ENCODE peak calls at places on chromosomes 5 and 9, in four cellular contexts. N is spleen, Q is fibroblast of the aortic adventitia, W is AG04449. C is an unnamed sample.

GRCh38 chr9:71655141-71655540 is 113.2 kb downstream of the CEMIP2 start:
- DNase-seq in N (no peak), Q (no peak), W (no peak), C (no peak)

GRCh38 chr5:178651046-178651810 is 24.4 kb upstream of the CLK4 start:
- DNase-seq in N (no peak), Q (peak), W (peak), C (no peak)

GRCh38 chr5:77425998-77426659 is 66.0 kb downstream of the WDR41 start:
- DNase-seq in N (no peak), Q (peak), W (no peak), C (no peak)

GRCh38 chr5:28301676-28302075 is 1263.3 kb upstream of the CDH9 start:
- DNase-seq in N (no peak), Q (peak), W (no peak), C (peak)

GRCh38 chr5:42993516-42994284 is 46.4 kb downstream of the ANXA2R start:
- DNase-seq in N (peak), Q (peak), W (no peak), C (no peak)

GRCh38 chr5:81420039-81420667 is 26.2 kb upstream of the ACOT12 start:
- DNase-seq in N (no peak), Q (peak), W (peak), C (peak)

GRCh38 chr9:33731625-33732024 is 63.7 kb upstream of the PRSS3 start:
- DNase-seq in N (no peak), Q (no peak), W (no peak), C (no peak)

GRCh38 chr5:14806452-14806851 is 65.1 kb downstream of the ANKH start:
- DNase-seq in N (no peak), Q (peak), W (peak), C (no peak)

GRCh38 chr9:77712533-77713130 is 64.5 kb upstream of the GNA14 start:
- DNase-seq in N (no peak), Q (peak), W (peak), C (peak)

GRCh38 chr9:99120256-99120655 is 15.3 kb downstream of the TGFBR1 start:
- DNase-seq in N (no peak), Q (no peak), W (no peak), C (no peak)

GRCh38 chr9:76423216-76424177 is 29.3 kb upstream of the RFK start:
- DNase-seq in N (no peak), Q (no peak), W (no peak), C (no peak)

GRCh38 chr5:135543151-135543818 is 7.5 kb upstream of the NEUROG1 start:
- DNase-seq in N (no peak), Q (peak), W (no peak), C (no peak)

GRCh38 chr9:76868897-76869296 is 37.0 kb downstream of the PRUNE2 start:
- DNase-seq in N (no peak), Q (no peak), W (no peak), C (no peak)

GRCh38 chr9:29625292-29625731 is 2052.0 kb upstream of the C9orf72 start:
- DNase-seq in N (no peak), Q (peak), W (peak), C (no peak)

DNA sequence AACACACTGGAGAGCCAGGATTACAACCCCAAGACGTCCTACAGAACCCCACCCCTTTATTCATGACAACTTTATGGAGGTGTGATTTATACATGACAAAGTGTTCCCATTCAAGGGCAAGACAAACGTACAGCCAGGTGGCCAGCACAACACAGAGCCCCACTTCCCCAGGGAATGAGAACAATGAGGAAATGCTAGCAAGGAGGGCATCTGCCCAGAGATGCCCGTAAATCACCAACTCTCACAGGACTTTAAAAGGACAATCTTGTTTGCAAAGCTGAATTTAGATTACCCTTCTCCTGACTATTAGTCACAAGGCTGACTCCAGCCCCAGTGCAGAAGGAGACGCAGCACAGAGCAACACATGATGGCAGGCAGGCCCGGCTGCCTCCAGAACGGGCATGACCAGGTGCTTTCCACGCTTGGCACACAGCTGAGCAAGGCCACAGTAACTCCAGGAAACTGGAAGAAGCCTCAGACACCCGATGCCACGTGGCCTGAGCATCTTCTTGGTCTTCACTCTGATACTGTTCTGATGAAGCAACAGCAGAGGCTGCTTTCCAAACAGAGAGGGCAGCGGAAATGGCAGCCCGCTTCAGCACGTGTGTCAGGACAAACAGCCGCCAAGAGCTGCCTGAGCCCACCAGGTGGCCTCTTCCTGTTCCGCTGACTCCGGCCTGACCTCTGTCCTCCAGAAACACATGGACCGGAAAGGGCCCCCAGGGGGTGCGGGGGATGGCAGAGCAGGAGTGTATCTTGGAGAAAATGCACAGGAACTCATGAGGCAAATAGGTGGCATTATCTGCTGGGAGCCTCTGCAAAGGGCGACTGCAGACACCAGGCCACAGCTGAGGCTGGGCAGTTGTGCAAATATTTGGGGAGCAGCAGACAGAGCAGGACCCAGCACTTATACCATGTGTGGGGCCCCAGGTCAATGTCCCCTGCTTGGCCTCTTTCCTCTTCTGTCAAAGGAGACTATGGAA is 51.3 kb downstream of the ROR2 start:
- DNase-seq in N (peak), Q (no peak), W (no peak), C (peak)
- TF ChIP-seq CTCF in N (no peak), Q (no peak), W (no peak), C (no peak)

DNA sequence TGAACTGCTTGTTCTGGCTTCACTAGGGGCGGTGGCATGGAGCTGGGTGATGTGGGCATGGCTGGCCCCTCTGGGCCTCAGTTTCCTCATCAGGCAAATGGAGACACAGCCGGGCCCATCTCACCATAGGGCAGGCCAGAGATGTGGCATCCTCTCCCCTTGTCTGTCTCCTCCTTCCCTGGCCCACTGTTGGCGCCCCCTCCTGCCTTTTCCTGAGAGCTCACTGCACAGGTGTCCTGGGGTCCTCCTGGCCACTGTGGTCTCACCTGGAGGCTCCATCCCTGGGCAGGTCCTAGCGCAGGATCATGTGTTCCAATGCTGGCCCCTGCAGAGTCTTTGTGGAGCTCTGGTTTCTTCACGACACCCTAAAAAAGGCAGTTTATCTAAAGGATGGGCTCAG is 53.5 kb downstream of the NEK6 start:
- DNase-seq in N (no peak), Q (no peak), W (no peak), C (no peak)
- TF ChIP-seq CTCF in N (no peak), Q (no peak), W (no peak), C (peak)

GRCh38 chr5:36696059-36696673 is 89.8 kb downstream of the SLC1A3 start:
- DNase-seq in N (no peak), Q (peak), W (no peak), C (peak)
- TF ChIP-seq CTCF in N (peak), Q (peak), W (peak), C (peak)

DNA sequence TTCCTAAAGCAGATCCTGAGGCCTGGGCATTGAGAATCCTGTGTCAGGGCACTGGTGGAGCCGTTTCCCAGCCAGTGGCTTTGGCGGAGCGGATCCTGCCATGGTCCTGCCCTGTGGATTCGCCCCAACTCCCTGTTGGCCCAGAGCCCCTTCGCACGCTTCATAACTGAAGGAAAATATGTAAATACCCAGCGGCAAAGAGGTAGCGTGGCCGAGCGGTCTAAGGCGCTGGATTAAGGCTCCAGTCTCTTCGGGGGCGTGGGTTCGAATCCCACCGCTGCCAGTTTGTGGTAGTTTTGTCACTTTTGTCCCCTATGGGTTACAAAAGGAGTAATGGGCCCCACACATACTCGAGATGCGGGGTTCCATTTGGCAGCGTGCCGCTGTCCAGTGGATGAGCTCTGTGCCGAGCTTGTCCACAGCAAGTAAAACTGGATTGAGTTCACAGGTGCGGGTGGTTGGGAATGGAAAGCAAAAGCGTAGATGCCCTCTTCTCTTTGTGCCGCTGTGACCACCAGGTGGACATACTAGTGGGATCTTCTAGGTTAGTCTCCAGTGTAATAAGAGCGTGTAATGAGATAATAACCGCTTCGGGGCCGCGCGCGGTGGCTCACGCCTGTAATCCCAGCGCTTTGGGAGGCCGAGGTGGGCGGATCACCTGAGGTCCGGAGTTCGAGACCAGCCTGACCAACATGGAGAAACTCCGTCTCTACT is 17.3 kb downstream of the TRIM7 start:
- DNase-seq in N (peak), Q (peak), W (no peak), C (no peak)
- TF ChIP-seq CTCF in N (peak), Q (peak), W (peak), C (peak)

GRCh38 chr9:81685763-81686613 is 3.4 kb downstream of the TLE1 start:
- DNase-seq in N (no peak), Q (peak), W (no peak), C (no peak)

GRCh38 chr9:81689343-81690175 is at the start of gene TLE1:
- DNase-seq in N (peak), Q (peak), W (peak), C (peak)

GRCh38 chr9:81687521-81688261 is 1.7 kb downstream of the TLE1 start:
- DNase-seq in N (peak), Q (peak), W (no peak), C (no peak)

GRCh38 chr9:81683704-81684103 is 5.6 kb downstream of the TLE1 start:
- DNase-seq in N (no peak), Q (no peak), W (no peak), C (no peak)

GRCh38 chr9:81686614-81687520 is 2.5 kb downstream of the TLE1 start:
- DNase-seq in N (peak), Q (peak), W (no peak), C (no peak)
- TF ChIP-seq CTCF in N (peak), Q (peak), W (peak), C (peak)

DNA sequence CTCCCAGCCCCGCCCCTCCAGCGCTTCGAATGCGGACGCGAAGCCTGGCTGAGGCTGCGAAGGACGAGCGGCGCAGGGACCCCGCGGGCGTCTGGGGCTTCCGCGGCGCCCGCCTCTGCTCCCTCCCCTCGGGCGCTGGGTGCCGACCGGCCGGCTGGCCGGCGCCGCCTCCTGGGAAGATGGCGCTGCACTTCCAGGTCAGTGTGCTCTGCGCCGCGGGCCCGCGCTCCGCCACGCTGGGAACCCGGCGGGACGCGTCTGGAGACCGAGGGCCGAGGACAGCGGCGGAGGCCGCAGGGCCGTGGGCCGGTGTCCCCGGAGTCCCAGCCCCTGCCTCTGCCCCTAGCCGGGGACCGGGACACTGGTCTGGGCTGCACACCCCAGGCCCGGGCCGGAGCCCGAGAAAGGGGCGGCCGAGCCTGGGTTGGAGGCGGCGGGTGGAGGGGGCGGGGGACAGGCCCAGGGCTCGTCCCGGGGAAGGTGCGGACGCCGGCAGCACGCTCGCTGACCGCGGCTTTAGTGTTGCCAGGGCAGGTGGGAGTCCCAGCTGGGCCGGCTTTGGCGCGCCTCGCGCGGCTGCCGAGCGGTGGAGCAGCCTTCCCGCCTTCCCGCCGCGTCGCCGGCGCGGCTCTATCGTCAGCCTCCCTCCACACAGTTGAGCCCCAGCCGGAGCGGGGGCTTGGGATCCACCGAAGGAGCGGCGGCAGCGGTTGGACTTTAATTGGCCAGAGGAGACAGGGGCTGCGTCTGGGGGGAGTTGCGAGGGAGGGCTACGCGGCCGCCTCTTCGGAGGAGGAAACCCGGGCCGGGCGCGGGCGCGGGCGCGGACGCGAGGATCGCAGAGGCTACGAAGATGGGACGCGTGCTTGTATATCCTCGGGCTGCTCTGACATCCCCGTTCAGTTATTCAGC is at the start of gene RANBP17:
- DNase-seq in N (peak), Q (peak), W (no peak), C (no peak)
- TF ChIP-seq CTCF in N (no peak), Q (no peak), W (peak), C (no peak)

GRCh38 chr9:127762111-127762676 is 16.3 kb downstream of the SH2D3C start:
- DNase-seq in N (peak), Q (no peak), W (no peak), C (no peak)

GRCh38 chr9:127761061-127761460 is 17.4 kb downstream of the SH2D3C start:
- DNase-seq in N (no peak), Q (no peak), W (no peak), C (no peak)

GRCh38 chr9:127765418-127765817 is 13.0 kb downstream of the SH2D3C start:
- DNase-seq in N (no peak), Q (no peak), W (no peak), C (no peak)

GRCh38 chr9:127761491-127761904 is 17.0 kb downstream of the SH2D3C start:
- DNase-seq in N (no peak), Q (no peak), W (no peak), C (no peak)

GRCh38 chr9:127763918-127764384 is 14.5 kb downstream of the SH2D3C start:
- DNase-seq in N (no peak), Q (no peak), W (no peak), C (no peak)
- TF ChIP-seq CTCF in N (peak), Q (peak), W (no peak), C (peak)

DNA sequence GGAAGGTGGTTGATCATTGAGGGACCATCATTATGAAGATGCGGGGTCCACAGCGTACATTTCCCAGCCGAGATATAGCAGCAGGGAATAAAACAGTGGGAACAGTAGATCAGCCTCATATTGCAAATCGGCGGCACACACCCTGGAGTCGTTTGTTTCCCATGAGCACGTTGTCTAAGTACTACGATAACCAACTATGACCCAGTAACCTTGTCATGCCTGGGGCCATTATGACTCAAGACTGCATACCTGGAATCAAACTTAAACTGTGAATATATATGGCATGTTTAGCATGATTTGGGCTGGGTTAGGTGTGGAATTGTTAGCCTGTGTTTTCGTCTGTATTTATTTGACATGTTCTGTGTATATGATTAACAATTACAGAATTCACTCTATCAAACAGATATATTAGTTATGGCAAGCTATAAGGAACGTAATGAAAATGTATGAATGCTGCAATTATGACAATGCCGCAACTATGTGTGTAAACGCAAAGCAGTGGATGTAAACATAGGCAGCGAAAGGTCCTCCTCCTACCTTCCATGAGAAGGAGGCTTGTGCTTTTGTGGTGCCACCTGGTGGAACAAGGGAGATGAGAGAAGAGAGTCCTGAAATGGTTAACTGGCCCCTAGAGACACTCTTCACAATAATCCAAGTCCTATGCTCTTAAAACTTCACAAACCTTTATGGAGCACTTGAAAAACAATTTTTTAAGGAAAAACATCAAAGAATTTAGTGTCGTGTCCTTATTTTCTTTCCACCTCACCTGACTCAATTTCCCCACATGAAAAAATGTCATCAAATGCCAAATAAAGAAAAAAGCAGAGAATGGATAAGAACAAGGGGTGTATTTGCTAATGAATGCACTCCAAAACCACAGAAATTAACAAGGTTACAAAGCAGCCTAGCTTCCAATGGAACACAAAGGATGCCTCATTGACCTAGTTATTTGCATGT is 47.1 kb downstream of the SEMA5A start:
- DNase-seq in N (no peak), Q (peak), W (no peak), C (no peak)
- TF ChIP-seq CTCF in N (no peak), Q (peak), W (peak), C (peak)

GRCh38 chr9:134325813-134326753 is at the start of gene RXRA:
- DNase-seq in N (peak), Q (peak), W (peak), C (no peak)
- TF ChIP-seq CTCF in N (peak), Q (peak), W (peak), C (no peak)